ENCODE peak calls at places on chromosome 9, in five cellular contexts. One of them, this sample, is unnamed.

GRCh38 chr9:89219637-89220036 is 41.0 kb upstream of the SHC3 start:
- DNase-seq in mesenchymal stem cell: no peak
- DNase-seq in neuronal stem cell: no peak
- DNase-seq in H1: no peak
- DNase-seq in trophoblast cell: no peak
- DNase-seq in this sample: no peak

GRCh38 chr9:117153021-117153420 is 261.8 kb downstream of the ASTN2 start:
- DNase-seq in mesenchymal stem cell: peak
- DNase-seq in neuronal stem cell: no peak
- DNase-seq in H1: no peak
- DNase-seq in trophoblast cell: no peak
- DNase-seq in this sample: no peak

GRCh38 chr9:108057421-108058136 is 568.0 kb upstream of the KLF4 start:
- DNase-seq in mesenchymal stem cell: peak
- DNase-seq in neuronal stem cell: no peak
- DNase-seq in H1: no peak
- DNase-seq in trophoblast cell: peak
- DNase-seq in this sample: no peak

GRCh38 chr9:109473329-109473728 is 24.8 kb downstream of the PTPN3 start:
- DNase-seq in mesenchymal stem cell: no peak
- DNase-seq in neuronal stem cell: no peak
- DNase-seq in H1: no peak
- DNase-seq in trophoblast cell: peak
- DNase-seq in this sample: no peak

GRCh38 chr9:74282526-74283253 is 214.4 kb upstream of the RORB start:
- DNase-seq in mesenchymal stem cell: no peak
- DNase-seq in neuronal stem cell: no peak
- DNase-seq in H1: no peak
- DNase-seq in trophoblast cell: no peak
- DNase-seq in this sample: no peak

GRCh38 chr9:69905291-69905690 is 84.7 kb downstream of the CFAP95 start:
- DNase-seq in mesenchymal stem cell: no peak
- DNase-seq in neuronal stem cell: no peak
- DNase-seq in H1: no peak
- DNase-seq in trophoblast cell: peak
- DNase-seq in this sample: no peak

GRCh38 chr9:117625154-117625553 is 79.0 kb upstream of the TLR4 start:
- DNase-seq in mesenchymal stem cell: no peak
- DNase-seq in neuronal stem cell: no peak
- DNase-seq in H1: no peak
- DNase-seq in trophoblast cell: no peak
- DNase-seq in this sample: no peak

GRCh38 chr9:99085949-99086948 is 18.7 kb upstream of the TGFBR1 start:
- DNase-seq in mesenchymal stem cell: peak
- DNase-seq in neuronal stem cell: no peak
- DNase-seq in H1: no peak
- DNase-seq in trophoblast cell: peak
- DNase-seq in this sample: no peak

GRCh38 chr9:19269582-19269981 is 39.1 kb downstream of the DENND4C start:
- DNase-seq in mesenchymal stem cell: no peak
- DNase-seq in neuronal stem cell: no peak
- DNase-seq in H1: no peak
- DNase-seq in trophoblast cell: peak
- DNase-seq in this sample: no peak

GRCh38 chr9:124008307-124008854 is 3.2 kb upstream of the LHX2 start:
- DNase-seq in mesenchymal stem cell: no peak
- DNase-seq in neuronal stem cell: peak
- DNase-seq in H1: peak
- DNase-seq in trophoblast cell: peak
- DNase-seq in this sample: peak

GRCh38 chr9:4269872-4270271 is 30.0 kb downstream of the GLIS3 start:
- DNase-seq in mesenchymal stem cell: no peak
- DNase-seq in neuronal stem cell: no peak
- DNase-seq in H1: no peak
- DNase-seq in trophoblast cell: peak
- DNase-seq in this sample: no peak

GRCh38 chr9:122099271-122099869 is 6.3 kb upstream of the TTLL11 start:
- DNase-seq in mesenchymal stem cell: peak
- DNase-seq in neuronal stem cell: peak
- DNase-seq in H1: peak
- DNase-seq in trophoblast cell: peak
- DNase-seq in this sample: peak

GRCh38 chr9:135515541-135515951 is 5.7 kb upstream of the LCN1 start:
- DNase-seq in mesenchymal stem cell: no peak
- DNase-seq in neuronal stem cell: no peak
- DNase-seq in H1: no peak
- DNase-seq in trophoblast cell: no peak
- DNase-seq in this sample: no peak

GRCh38 chr9:117704024-117704575 is at the start of gene TLR4:
- DNase-seq in mesenchymal stem cell: peak
- DNase-seq in neuronal stem cell: peak
- DNase-seq in H1: no peak
- DNase-seq in trophoblast cell: peak
- DNase-seq in this sample: peak

GRCh38 chr9:136312436-136312835 is 8.5 kb upstream of the CCDC187 start:
- DNase-seq in mesenchymal stem cell: peak
- DNase-seq in neuronal stem cell: no peak
- DNase-seq in H1: no peak
- DNase-seq in trophoblast cell: no peak
- DNase-seq in this sample: no peak

GRCh38 chr9:122350577-122351355 is 20.1 kb upstream of the PTGS1 start:
- DNase-seq in mesenchymal stem cell: peak
- DNase-seq in neuronal stem cell: peak
- DNase-seq in H1: peak
- DNase-seq in trophoblast cell: peak
- DNase-seq in this sample: peak

GRCh38 chr9:96382175-96382574 is 1.3 kb downstream of the SLC35D2 start:
- DNase-seq in mesenchymal stem cell: peak
- DNase-seq in neuronal stem cell: no peak
- DNase-seq in H1: no peak
- DNase-seq in trophoblast cell: no peak
- DNase-seq in this sample: no peak

GRCh38 chr9:81542490-81542889 is 146.9 kb downstream of the TLE1 start:
- DNase-seq in mesenchymal stem cell: no peak
- DNase-seq in neuronal stem cell: no peak
- DNase-seq in H1: no peak
- DNase-seq in trophoblast cell: no peak
- DNase-seq in this sample: no peak

GRCh38 chr9:133957328-133957727 is 34.8 kb downstream of the VAV2 start:
- DNase-seq in mesenchymal stem cell: no peak
- DNase-seq in neuronal stem cell: no peak
- DNase-seq in H1: no peak
- DNase-seq in trophoblast cell: peak
- DNase-seq in this sample: no peak

GRCh38 chr9:113369583-113370140 is 7.1 kb downstream of the HDHD3 start:
- DNase-seq in mesenchymal stem cell: no peak
- DNase-seq in neuronal stem cell: no peak
- DNase-seq in H1: no peak
- DNase-seq in trophoblast cell: no peak
- DNase-seq in this sample: no peak

GRCh38 chr9:105681724-105682123 is 12.6 kb upstream of the TMEM38B start:
- DNase-seq in mesenchymal stem cell: peak
- DNase-seq in neuronal stem cell: no peak
- DNase-seq in H1: no peak
- DNase-seq in trophoblast cell: no peak
- DNase-seq in this sample: no peak

GRCh38 chr9:99129091-99129490 is 24.2 kb downstream of the TGFBR1 start:
- DNase-seq in mesenchymal stem cell: no peak
- DNase-seq in neuronal stem cell: no peak
- DNase-seq in H1: no peak
- DNase-seq in trophoblast cell: no peak
- DNase-seq in this sample: no peak

GRCh38 chr9:108755979-108756378 is 99.8 kb downstream of the ACTL7B start:
- DNase-seq in mesenchymal stem cell: no peak
- DNase-seq in neuronal stem cell: no peak
- DNase-seq in H1: no peak
- DNase-seq in trophoblast cell: no peak
- DNase-seq in this sample: no peak

GRCh38 chr9:3608011-3608410 is 82.2 kb upstream of the RFX3 start:
- DNase-seq in mesenchymal stem cell: no peak
- DNase-seq in neuronal stem cell: no peak
- DNase-seq in H1: no peak
- DNase-seq in trophoblast cell: no peak
- DNase-seq in this sample: no peak

GRCh38 chr9:92717201-92718085 is 47.2 kb downstream of the BICD2 start:
- DNase-seq in mesenchymal stem cell: no peak
- DNase-seq in neuronal stem cell: no peak
- DNase-seq in H1: peak
- DNase-seq in trophoblast cell: no peak
- DNase-seq in this sample: no peak

GRCh38 chr9:98706651-98707103 is 2.1 kb downstream of the GABBR2 start:
- DNase-seq in mesenchymal stem cell: no peak
- DNase-seq in neuronal stem cell: no peak
- DNase-seq in H1: no peak
- DNase-seq in trophoblast cell: no peak
- DNase-seq in this sample: no peak

GRCh38 chr9:80755586-80755985 is 933.8 kb downstream of the TLE1 start:
- DNase-seq in mesenchymal stem cell: no peak
- DNase-seq in neuronal stem cell: no peak
- DNase-seq in H1: no peak
- DNase-seq in trophoblast cell: no peak
- DNase-seq in this sample: no peak

GRCh38 chr9:77021928-77022782 is 2.7 kb downstream of the FOXB2 start:
- DNase-seq in mesenchymal stem cell: no peak
- DNase-seq in neuronal stem cell: peak
- DNase-seq in H1: no peak
- DNase-seq in trophoblast cell: no peak
- DNase-seq in this sample: peak

GRCh38 chr9:113492343-113493079 is 29.0 kb downstream of the RGS3 start:
- DNase-seq in mesenchymal stem cell: peak
- DNase-seq in neuronal stem cell: no peak
- DNase-seq in H1: no peak
- DNase-seq in trophoblast cell: no peak
- DNase-seq in this sample: no peak

GRCh38 chr9:14633148-14633547 is 60.1 kb downstream of the ZDHHC21 start:
- DNase-seq in mesenchymal stem cell: no peak
- DNase-seq in neuronal stem cell: no peak
- DNase-seq in H1: no peak
- DNase-seq in trophoblast cell: no peak
- DNase-seq in this sample: peak

GRCh38 chr9:125529589-125530515 is 177.2 kb downstream of the MAPKAP1 start:
- DNase-seq in mesenchymal stem cell: no peak
- DNase-seq in neuronal stem cell: no peak
- DNase-seq in H1: no peak
- DNase-seq in trophoblast cell: no peak
- DNase-seq in this sample: no peak

GRCh38 chr9:21443849-21444625 is 3.8 kb downstream of the IFNA1 start:
- DNase-seq in mesenchymal stem cell: no peak
- DNase-seq in neuronal stem cell: no peak
- DNase-seq in H1: no peak
- DNase-seq in trophoblast cell: no peak
- DNase-seq in this sample: no peak

GRCh38 chr9:86027767-86028166 is 71.6 kb downstream of the GOLM1 start:
- DNase-seq in mesenchymal stem cell: no peak
- DNase-seq in neuronal stem cell: no peak
- DNase-seq in H1: no peak
- DNase-seq in trophoblast cell: no peak
- DNase-seq in this sample: no peak

GRCh38 chr9:109923371-109923770 is 143.4 kb downstream of the PALM2AKAP2 start:
- DNase-seq in mesenchymal stem cell: no peak
- DNase-seq in neuronal stem cell: no peak
- DNase-seq in H1: no peak
- DNase-seq in trophoblast cell: no peak
- DNase-seq in this sample: no peak

GRCh38 chr9:22010881-22011625 is 1.9 kb upstream of the CDKN2B start:
- DNase-seq in mesenchymal stem cell: peak
- DNase-seq in neuronal stem cell: no peak
- DNase-seq in H1: peak
- DNase-seq in trophoblast cell: peak
- DNase-seq in this sample: peak

GRCh38 chr9:23841304-23841703 is 15.3 kb upstream of the ELAVL2 start:
- DNase-seq in mesenchymal stem cell: no peak
- DNase-seq in neuronal stem cell: no peak
- DNase-seq in H1: no peak
- DNase-seq in trophoblast cell: no peak
- DNase-seq in this sample: no peak

GRCh38 chr9:137544176-137544755 is 5.9 kb downstream of the PNPLA7 start:
- DNase-seq in mesenchymal stem cell: peak
- DNase-seq in neuronal stem cell: no peak
- DNase-seq in H1: no peak
- DNase-seq in trophoblast cell: no peak
- DNase-seq in this sample: no peak
- H2BK12ac ChIP-seq in mesenchymal stem cell: no peak
- H2BK12ac ChIP-seq in neuronal stem cell: no peak
- H2BK12ac ChIP-seq in H1: no peak
- H2BK12ac ChIP-seq in trophoblast cell: no peak
- H2BK12ac ChIP-seq in this sample: no peak

DNA sequence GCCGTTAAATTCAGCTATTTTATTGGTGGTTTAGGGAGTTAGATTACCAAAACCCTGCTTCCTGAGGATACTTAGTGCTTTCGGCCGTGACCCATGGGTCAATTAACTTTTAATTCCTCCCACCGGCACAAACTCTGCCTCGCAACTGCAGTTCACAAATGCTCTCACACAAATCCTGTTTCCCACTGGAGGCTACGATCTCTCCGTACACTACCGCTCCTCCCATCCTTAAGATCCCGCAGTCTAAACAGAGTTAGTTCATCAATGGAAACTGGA is 440 bp upstream of the NAIF1 start:
- DNase-seq in mesenchymal stem cell: no peak
- DNase-seq in neuronal stem cell: no peak
- DNase-seq in H1: no peak
- DNase-seq in trophoblast cell: no peak
- DNase-seq in this sample: no peak
- H2AK5ac ChIP-seq in mesenchymal stem cell: peak
- H2AK5ac ChIP-seq in neuronal stem cell: no peak
- H2AK5ac ChIP-seq in H1: peak
- H2AK5ac ChIP-seq in trophoblast cell: peak
- H2AK5ac ChIP-seq in this sample: no peak

GRCh38 chr9:97527626-97528528 is 26.4 kb downstream of the TMOD1 start:
- DNase-seq in mesenchymal stem cell: no peak
- DNase-seq in neuronal stem cell: peak
- DNase-seq in H1: peak
- DNase-seq in trophoblast cell: no peak
- DNase-seq in this sample: peak

GRCh38 chr9:97521576-97522333 is 20.3 kb downstream of the TMOD1 start:
- DNase-seq in mesenchymal stem cell: no peak
- DNase-seq in neuronal stem cell: no peak
- DNase-seq in H1: no peak
- DNase-seq in trophoblast cell: no peak
- DNase-seq in this sample: no peak

GRCh38 chr9:97528529-97529230 is 27.2 kb downstream of the TMOD1 start:
- DNase-seq in mesenchymal stem cell: no peak
- DNase-seq in neuronal stem cell: no peak
- DNase-seq in H1: peak
- DNase-seq in trophoblast cell: no peak
- DNase-seq in this sample: peak

GRCh38 chr9:97526895-97527575 is 25.6 kb downstream of the TMOD1 start:
- DNase-seq in mesenchymal stem cell: no peak
- DNase-seq in neuronal stem cell: no peak
- DNase-seq in H1: no peak
- DNase-seq in trophoblast cell: no peak
- DNase-seq in this sample: no peak

GRCh38 chr9:97525451-97525850 is 24.0 kb downstream of the TMOD1 start:
- DNase-seq in mesenchymal stem cell: peak
- DNase-seq in neuronal stem cell: no peak
- DNase-seq in H1: no peak
- DNase-seq in trophoblast cell: peak
- DNase-seq in this sample: no peak
- H2BK12ac ChIP-seq in mesenchymal stem cell: no peak
- H2BK12ac ChIP-seq in neuronal stem cell: no peak
- H2BK12ac ChIP-seq in H1: no peak
- H2BK12ac ChIP-seq in trophoblast cell: no peak
- H2BK12ac ChIP-seq in this sample: no peak

GRCh38 chr9:127526655-127527559 is 75.6 kb downstream of the LRSAM1 start:
- DNase-seq in mesenchymal stem cell: no peak
- DNase-seq in neuronal stem cell: no peak
- DNase-seq in H1: no peak
- DNase-seq in trophoblast cell: peak
- DNase-seq in this sample: no peak
- H2AK5ac ChIP-seq in mesenchymal stem cell: peak
- H2AK5ac ChIP-seq in neuronal stem cell: peak
- H2AK5ac ChIP-seq in H1: no peak
- H2AK5ac ChIP-seq in trophoblast cell: peak
- H2AK5ac ChIP-seq in this sample: no peak